ENCODE peak calls at places on chromosomes 3 and 15, in seven cellular contexts. I is Caco-2, N is choroid plexus epithelial cell, J is HEK293T, V is H4, K is ascending aorta, D is stromal cell of bone marrow. R is an unnamed sample.

GRCh38 chr3:44132593-44132992 is 109.1 kb upstream of the TOPAZ1 start:
- DNase-seq in I (no peak), N (no peak), J (no peak), V (no peak), K (no peak), D (no peak), R (no peak)

GRCh38 chr3:169744332-169745054 is 20.4 kb downstream of the TERC start:
- DNase-seq in I (no peak), N (peak), J (peak), V (peak), K (no peak), D (no peak), R (no peak)

GRCh38 chr15:41438206-41438605 is 21.3 kb downstream of the RTF1 start:
- DNase-seq in I (no peak), N (peak), J (no peak), V (no peak), K (no peak), D (no peak), R (no peak)

GRCh38 chr15:79463043-79463780 is 31.1 kb downstream of the MINAR1 start:
- DNase-seq in I (no peak), N (no peak), J (no peak), V (no peak), K (no peak), D (no peak), R (no peak)

GRCh38 chr3:196666001-196666867 is 26.7 kb downstream of the NRROS start:
- DNase-seq in I (no peak), N (peak), J (no peak), V (peak), K (no peak), D (peak), R (peak)

GRCh38 chr15:43253431-43254403 is 13.0 kb downstream of the TGM5 start:
- DNase-seq in I (no peak), N (peak), J (no peak), V (no peak), K (no peak), D (no peak), R (no peak)

GRCh38 chr15:72242775-72243370 is 11.9 kb upstream of the PKM start:
- DNase-seq in I (no peak), N (no peak), J (no peak), V (no peak), K (no peak), D (no peak), R (no peak)

GRCh38 chr15:100338247-100338646 is 3.5 kb downstream of the ADAMTS17 start:
- DNase-seq in I (no peak), N (no peak), J (no peak), V (no peak), K (no peak), D (no peak), R (no peak)

GRCh38 chr15:90618330-90619136 is 88.8 kb downstream of the CRTC3 start:
- DNase-seq in I (no peak), N (peak), J (no peak), V (no peak), K (no peak), D (no peak), R (no peak)

GRCh38 chr15:55277116-55277564 is 12.5 kb downstream of the RAB27A start:
- DNase-seq in I (no peak), N (peak), J (no peak), V (peak), K (no peak), D (no peak), R (no peak)

GRCh38 chr15:84761534-84762190 is 13.3 kb downstream of the ZNF592 start:
- DNase-seq in I (no peak), N (no peak), J (no peak), V (no peak), K (no peak), D (no peak), R (no peak)

GRCh38 chr15:40936709-40937666 is 7.8 kb downstream of the DLL4 start:
- DNase-seq in I (no peak), N (peak), J (no peak), V (no peak), K (no peak), D (no peak), R (no peak)

GRCh38 chr3:71228156-71228885 is 355.2 kb downstream of the FOXP1 start:
- DNase-seq in I (no peak), N (no peak), J (no peak), V (no peak), K (no peak), D (no peak), R (no peak)

GRCh38 chr15:86021281-86022264 is 58.1 kb upstream of the AGBL1 start:
- DNase-seq in I (no peak), N (no peak), J (no peak), V (peak), K (no peak), D (no peak), R (no peak)

GRCh38 chr15:101535170-101535902 is 45.8 kb upstream of the PCSK6 start:
- DNase-seq in I (no peak), N (no peak), J (no peak), V (no peak), K (no peak), D (no peak), R (no peak)

GRCh38 chr3:179454887-179455286 is 3.6 kb upstream of the GNB4 start:
- DNase-seq in I (no peak), N (peak), J (no peak), V (no peak), K (no peak), D (no peak), R (no peak)

GRCh38 chr3:46456118-46456517 is 8.6 kb downstream of the LTF start:
- DNase-seq in I (no peak), N (no peak), J (no peak), V (no peak), K (no peak), D (no peak), R (no peak)

GRCh38 chr15:85168642-85169173 is 187.1 kb downstream of the PDE8A start:
- DNase-seq in I (peak), N (peak), J (peak), V (peak), K (no peak), D (no peak), R (no peak)

GRCh38 chr3:194487289-194488006 is 646 bp upstream of the ATP13A3 start:
- DNase-seq in I (peak), N (no peak), J (no peak), V (no peak), K (no peak), D (no peak), R (no peak)

GRCh38 chr3:162569314-162569713 is 1072.7 kb downstream of the OTOL1 start:
- DNase-seq in I (no peak), N (no peak), J (no peak), V (no peak), K (no peak), D (no peak), R (no peak)